ENCODE peak calls at places on chromosomes 3 and 15, in six cellular contexts. One of them, this sample, is unnamed.

GRCh38 chr3:174439621-174440349 is 419.3 kb upstream of the NAALADL2 start:
- DNase-seq in CD8-positive, alpha-beta T cell: no peak
- DNase-seq in upper lobe of left lung: peak
- DNase-seq in AG04450: peak
- DNase-seq in fibroblast of lung: peak
- DNase-seq in IMR-90: peak
- DNase-seq in this sample: peak

GRCh38 chr3:152969557-152970300 is 134.8 kb downstream of the P2RY1 start:
- DNase-seq in IMR-90: no peak
- DNase-seq in fibroblast of lung: peak
- DNase-seq in CD8-positive, alpha-beta T cell: no peak
- DNase-seq in AG04450: no peak
- DNase-seq in upper lobe of left lung: no peak
- DNase-seq in this sample: no peak

GRCh38 chr3:184156522-184156955 is 1.4 kb downstream of the DVL3 start:
- DNase-seq in AG04450: no peak
- DNase-seq in IMR-90: peak
- DNase-seq in upper lobe of left lung: peak
- DNase-seq in CD8-positive, alpha-beta T cell: no peak
- DNase-seq in fibroblast of lung: peak
- DNase-seq in this sample: no peak

GRCh38 chr15:85973584-85974347 is 105.9 kb upstream of the AGBL1 start:
- DNase-seq in CD8-positive, alpha-beta T cell: no peak
- DNase-seq in IMR-90: no peak
- DNase-seq in AG04450: no peak
- DNase-seq in fibroblast of lung: peak
- DNase-seq in upper lobe of left lung: no peak
- DNase-seq in this sample: no peak

GRCh38 chr3:56894912-56895431 is 93.2 kb upstream of the ARHGEF3 start:
- DNase-seq in CD8-positive, alpha-beta T cell: no peak
- DNase-seq in IMR-90: peak
- DNase-seq in upper lobe of left lung: no peak
- DNase-seq in AG04450: no peak
- DNase-seq in fibroblast of lung: peak
- DNase-seq in this sample: no peak

GRCh38 chr3:151925419-151925818 is 52.0 kb downstream of the SUCNR1 start:
- DNase-seq in IMR-90: no peak
- DNase-seq in AG04450: no peak
- DNase-seq in upper lobe of left lung: no peak
- DNase-seq in CD8-positive, alpha-beta T cell: no peak
- DNase-seq in fibroblast of lung: peak
- DNase-seq in this sample: no peak

GRCh38 chr15:74040115-74040850 is 42.1 kb downstream of the GOLGA6A start:
- DNase-seq in IMR-90: peak
- DNase-seq in CD8-positive, alpha-beta T cell: no peak
- DNase-seq in fibroblast of lung: peak
- DNase-seq in upper lobe of left lung: no peak
- DNase-seq in AG04450: peak
- DNase-seq in this sample: peak

GRCh38 chr15:73900129-73900712 is 26.0 kb upstream of the LOXL1 start:
- DNase-seq in CD8-positive, alpha-beta T cell: no peak
- DNase-seq in upper lobe of left lung: no peak
- DNase-seq in fibroblast of lung: peak
- DNase-seq in AG04450: no peak
- DNase-seq in IMR-90: peak
- DNase-seq in this sample: no peak

GRCh38 chr3:126620743-126621142 is 34.2 kb downstream of the TXNRD3 start:
- DNase-seq in upper lobe of left lung: no peak
- DNase-seq in IMR-90: no peak
- DNase-seq in CD8-positive, alpha-beta T cell: no peak
- DNase-seq in fibroblast of lung: peak
- DNase-seq in AG04450: no peak
- DNase-seq in this sample: no peak

GRCh38 chr3:150407818-150408231 is 273 bp upstream of the TSC22D2 start:
- DNase-seq in IMR-90: peak
- DNase-seq in fibroblast of lung: no peak
- DNase-seq in upper lobe of left lung: peak
- DNase-seq in AG04450: no peak
- DNase-seq in CD8-positive, alpha-beta T cell: peak
- DNase-seq in this sample: no peak

GRCh38 chr3:191136347-191136746 is 62.7 kb upstream of the OSTN start:
- DNase-seq in CD8-positive, alpha-beta T cell: no peak
- DNase-seq in upper lobe of left lung: no peak
- DNase-seq in IMR-90: peak
- DNase-seq in fibroblast of lung: peak
- DNase-seq in AG04450: no peak
- DNase-seq in this sample: no peak

GRCh38 chr3:35639251-35640185 is at the start of gene ARPP21:
- DNase-seq in fibroblast of lung: no peak
- DNase-seq in AG04450: no peak
- DNase-seq in CD8-positive, alpha-beta T cell: no peak
- DNase-seq in IMR-90: no peak
- DNase-seq in upper lobe of left lung: no peak
- DNase-seq in this sample: no peak

GRCh38 chr3:23824699-23825444 is 19.1 kb downstream of the UBE2E1 start:
- DNase-seq in upper lobe of left lung: no peak
- DNase-seq in IMR-90: no peak
- DNase-seq in AG04450: no peak
- DNase-seq in CD8-positive, alpha-beta T cell: no peak
- DNase-seq in fibroblast of lung: no peak
- DNase-seq in this sample: no peak

GRCh38 chr15:50543556-50543955 is 2.9 kb downstream of the USP50 start:
- DNase-seq in AG04450: no peak
- DNase-seq in upper lobe of left lung: no peak
- DNase-seq in CD8-positive, alpha-beta T cell: no peak
- DNase-seq in fibroblast of lung: peak
- DNase-seq in IMR-90: peak
- DNase-seq in this sample: no peak

GRCh38 chr3:98359993-98360675 is 6.5 kb downstream of the OR5K4 start:
- DNase-seq in AG04450: no peak
- DNase-seq in IMR-90: no peak
- DNase-seq in fibroblast of lung: no peak
- DNase-seq in upper lobe of left lung: no peak
- DNase-seq in CD8-positive, alpha-beta T cell: no peak
- DNase-seq in this sample: no peak

GRCh38 chr3:17258823-17259436 is 374.2 kb downstream of the PLCL2 start:
- DNase-seq in CD8-positive, alpha-beta T cell: no peak
- DNase-seq in fibroblast of lung: peak
- DNase-seq in IMR-90: peak
- DNase-seq in upper lobe of left lung: no peak
- DNase-seq in AG04450: peak
- DNase-seq in this sample: peak

GRCh38 chr15:94522125-94522524 is 290.8 kb downstream of the MCTP2 start:
- DNase-seq in upper lobe of left lung: no peak
- DNase-seq in CD8-positive, alpha-beta T cell: no peak
- DNase-seq in IMR-90: no peak
- DNase-seq in AG04450: no peak
- DNase-seq in fibroblast of lung: no peak
- DNase-seq in this sample: no peak

GRCh38 chr15:94526071-94526689 is 294.8 kb downstream of the MCTP2 start:
- DNase-seq in IMR-90: no peak
- DNase-seq in fibroblast of lung: no peak
- DNase-seq in AG04450: no peak
- DNase-seq in upper lobe of left lung: no peak
- DNase-seq in CD8-positive, alpha-beta T cell: no peak
- DNase-seq in this sample: no peak

GRCh38 chr15:94524565-94524964 is 293.2 kb downstream of the MCTP2 start:
- DNase-seq in CD8-positive, alpha-beta T cell: no peak
- DNase-seq in IMR-90: no peak
- DNase-seq in AG04450: no peak
- DNase-seq in upper lobe of left lung: no peak
- DNase-seq in fibroblast of lung: no peak
- DNase-seq in this sample: no peak

DNA sequence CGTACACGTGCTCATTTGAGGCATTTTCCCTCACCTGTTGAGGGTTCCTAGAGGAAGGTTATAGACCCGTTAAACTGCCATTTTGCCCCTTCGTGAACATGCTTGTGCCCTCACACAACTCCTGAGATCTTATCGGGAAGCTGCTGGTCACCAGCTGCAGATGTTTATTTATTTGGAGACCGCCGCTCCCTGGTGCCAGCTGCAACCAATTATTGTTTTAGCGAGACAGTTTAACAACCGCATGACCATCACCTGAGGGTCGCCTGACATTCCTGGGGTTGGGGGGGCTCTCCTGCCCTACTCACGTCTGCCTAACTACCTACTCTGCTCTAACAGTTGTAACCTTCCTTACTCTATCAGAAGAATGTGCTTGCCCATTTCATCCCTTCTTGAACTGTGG is 292.5 kb downstream of the MCTP2 start:
- DNase-seq in CD8-positive, alpha-beta T cell: no peak
- DNase-seq in upper lobe of left lung: no peak
- DNase-seq in AG04450: no peak
- DNase-seq in fibroblast of lung: no peak
- DNase-seq in IMR-90: no peak
- DNase-seq in this sample: no peak
- TF ChIP-seq CTCF in CD8-positive, alpha-beta T cell: no peak
- TF ChIP-seq CTCF in upper lobe of left lung: no peak
- TF ChIP-seq CTCF in AG04450: no peak
- TF ChIP-seq CTCF in fibroblast of lung: no peak
- TF ChIP-seq CTCF in IMR-90: no peak
- TF ChIP-seq CTCF in this sample: no peak

GRCh38 chr3:38165722-38166387 is 518 bp downstream of the OXSR1 start:
- DNase-seq in upper lobe of left lung: peak
- DNase-seq in fibroblast of lung: peak
- DNase-seq in AG04450: no peak
- DNase-seq in CD8-positive, alpha-beta T cell: no peak
- DNase-seq in IMR-90: peak
- DNase-seq in this sample: no peak

GRCh38 chr3:38170722-38171121 is 5.4 kb downstream of the OXSR1 start:
- DNase-seq in fibroblast of lung: no peak
- DNase-seq in CD8-positive, alpha-beta T cell: no peak
- DNase-seq in upper lobe of left lung: no peak
- DNase-seq in IMR-90: no peak
- DNase-seq in AG04450: no peak
- DNase-seq in this sample: no peak

GRCh38 chr3:38168151-38168987 is 3.0 kb downstream of the OXSR1 start:
- DNase-seq in AG04450: no peak
- DNase-seq in CD8-positive, alpha-beta T cell: no peak
- DNase-seq in IMR-90: peak
- DNase-seq in upper lobe of left lung: no peak
- DNase-seq in fibroblast of lung: peak
- DNase-seq in this sample: no peak

GRCh38 chr3:38171622-38172021 is 6.3 kb downstream of the OXSR1 start:
- DNase-seq in upper lobe of left lung: no peak
- DNase-seq in CD8-positive, alpha-beta T cell: no peak
- DNase-seq in IMR-90: no peak
- DNase-seq in fibroblast of lung: no peak
- DNase-seq in AG04450: no peak
- DNase-seq in this sample: no peak

GRCh38 chr3:38168988-38169363 is 3.6 kb downstream of the OXSR1 start:
- DNase-seq in fibroblast of lung: peak
- DNase-seq in IMR-90: peak
- DNase-seq in AG04450: no peak
- DNase-seq in upper lobe of left lung: no peak
- DNase-seq in CD8-positive, alpha-beta T cell: no peak
- DNase-seq in this sample: no peak
- H3K4me3 ChIP-seq in fibroblast of lung: peak
- H3K4me3 ChIP-seq in IMR-90: no peak
- H3K4me3 ChIP-seq in AG04450: no peak
- H3K4me3 ChIP-seq in upper lobe of left lung: no peak
- H3K4me3 ChIP-seq in CD8-positive, alpha-beta T cell: no peak
- H3K4me3 ChIP-seq in this sample: no peak

GRCh38 chr3:41893977-41894376 is 67.9 kb downstream of the ULK4 start:
- DNase-seq in fibroblast of lung: peak
- DNase-seq in IMR-90: peak
- DNase-seq in upper lobe of left lung: no peak
- DNase-seq in CD8-positive, alpha-beta T cell: no peak
- DNase-seq in AG04450: no peak
- DNase-seq in this sample: peak
- TF ChIP-seq CTCF in fibroblast of lung: peak
- TF ChIP-seq CTCF in IMR-90: peak
- TF ChIP-seq CTCF in upper lobe of left lung: peak
- TF ChIP-seq CTCF in CD8-positive, alpha-beta T cell: peak
- TF ChIP-seq CTCF in AG04450: peak
- TF ChIP-seq CTCF in this sample: peak

DNA sequence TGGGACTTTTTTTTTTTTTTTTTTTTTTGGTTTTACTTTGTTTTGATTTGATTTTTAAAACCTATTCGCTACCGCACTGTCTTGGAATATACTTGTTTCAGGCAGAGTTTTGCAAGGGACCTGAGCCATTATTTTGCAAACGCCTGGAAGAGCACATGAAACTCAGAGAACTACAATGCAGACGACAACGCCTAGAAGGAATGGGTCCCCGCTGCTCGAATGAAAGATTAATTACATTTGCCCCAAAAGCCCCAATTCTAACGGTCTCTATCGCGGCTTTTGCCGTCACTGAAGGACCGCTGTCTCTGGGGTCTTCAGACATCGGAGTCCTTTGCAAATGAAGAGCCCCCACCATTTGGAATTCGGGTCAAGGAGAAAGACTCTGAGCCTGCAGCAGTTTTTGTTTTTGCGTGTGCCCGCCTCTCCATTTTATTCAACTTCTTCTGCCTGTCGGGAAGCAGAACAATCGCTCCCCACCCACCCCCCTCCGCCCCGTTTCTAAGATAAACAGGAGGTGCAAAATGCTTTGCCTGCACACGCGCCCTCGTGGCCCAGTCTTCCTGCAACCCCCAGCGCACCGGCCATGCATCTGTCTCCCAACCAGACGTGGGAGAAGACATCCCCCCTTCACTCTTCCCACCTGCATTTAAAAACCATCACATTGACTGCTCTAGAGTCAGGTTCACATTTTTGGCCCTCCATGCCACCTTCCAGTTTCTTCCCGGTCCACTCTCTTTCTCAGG is 13.5 kb downstream of the SOX2 start:
- DNase-seq in upper lobe of left lung: no peak
- DNase-seq in CD8-positive, alpha-beta T cell: no peak
- DNase-seq in fibroblast of lung: no peak
- DNase-seq in AG04450: no peak
- DNase-seq in IMR-90: no peak
- DNase-seq in this sample: no peak
- H3K4me3 ChIP-seq in upper lobe of left lung: no peak
- H3K4me3 ChIP-seq in CD8-positive, alpha-beta T cell: no peak
- H3K4me3 ChIP-seq in fibroblast of lung: no peak
- H3K4me3 ChIP-seq in AG04450: no peak
- H3K4me3 ChIP-seq in IMR-90: no peak
- H3K4me3 ChIP-seq in this sample: no peak

GRCh38 chr3:135650309-135650708 is 315.2 kb upstream of the PPP2R3A start:
- DNase-seq in IMR-90: no peak
- DNase-seq in fibroblast of lung: no peak
- DNase-seq in CD8-positive, alpha-beta T cell: no peak
- DNase-seq in AG04450: no peak
- DNase-seq in upper lobe of left lung: no peak
- DNase-seq in this sample: no peak

GRCh38 chr3:135649361-135649760 is 316.2 kb upstream of the PPP2R3A start:
- DNase-seq in IMR-90: no peak
- DNase-seq in upper lobe of left lung: no peak
- DNase-seq in fibroblast of lung: no peak
- DNase-seq in CD8-positive, alpha-beta T cell: no peak
- DNase-seq in AG04450: no peak
- DNase-seq in this sample: no peak

GRCh38 chr3:135655328-135655727 is 310.2 kb upstream of the PPP2R3A start:
- DNase-seq in upper lobe of left lung: no peak
- DNase-seq in AG04450: no peak
- DNase-seq in CD8-positive, alpha-beta T cell: no peak
- DNase-seq in IMR-90: no peak
- DNase-seq in fibroblast of lung: no peak
- DNase-seq in this sample: no peak
- TF ChIP-seq CTCF in upper lobe of left lung: no peak
- TF ChIP-seq CTCF in AG04450: no peak
- TF ChIP-seq CTCF in CD8-positive, alpha-beta T cell: no peak
- TF ChIP-seq CTCF in IMR-90: no peak
- TF ChIP-seq CTCF in fibroblast of lung: no peak
- TF ChIP-seq CTCF in this sample: no peak

This sample was measured in HFF-Myc.